ENCODE peak calls at places on chromosomes 16 and 17, in eight cellular contexts. U, H, P, K, R, Y, S and L are unnamed samples.

GRCh38 chr16:49463529-49463928 is 89.9 kb downstream of the C16orf78 start:
- DNase-seq in U (peak), H (no peak), P (peak), K (no peak), R (peak), Y (peak), S (no peak), L (peak)

GRCh38 chr16:17515421-17516210 is 44.9 kb upstream of the XYLT1 start:
- DNase-seq in U (no peak), H (no peak), P (no peak), K (peak), R (no peak), Y (no peak), S (peak), L (no peak)

GRCh38 chr16:81003610-81004460 is 2.9 kb downstream of the CMC2 start:
- DNase-seq in U (no peak), H (no peak), P (no peak), K (no peak), R (no peak), Y (no peak), S (peak), L (no peak)

GRCh38 chr16:30068750-30069574 is 3.4 kb downstream of the ALDOA start:
- DNase-seq in U (no peak), H (peak), P (peak), K (peak), R (peak), Y (peak), S (peak), L (peak)

GRCh38 chr16:57000271-57001025 is 11.1 kb downstream of the NLRC5 start:
- DNase-seq in U (no peak), H (no peak), P (no peak), K (peak), R (no peak), Y (no peak), S (peak), L (no peak)

GRCh38 chr17:76383645-76384221 is 676 bp upstream of the SPHK1 start:
- DNase-seq in U (no peak), H (peak), P (peak), K (peak), R (no peak), Y (peak), S (peak), L (peak)

GRCh38 chr16:21218135-21218534 is 6.8 kb upstream of the ZP2 start:
- DNase-seq in U (no peak), H (no peak), P (no peak), K (no peak), R (no peak), Y (no peak), S (peak), L (no peak)

GRCh38 chr17:8060274-8060673 is 21.4 kb downstream of the ALOX15B start:
- DNase-seq in U (peak), H (peak), P (peak), K (peak), R (peak), Y (peak), S (peak), L (peak)

GRCh38 chr17:49994085-49995054 is 654 bp downstream of the DLX3 start:
- DNase-seq in U (no peak), H (peak), P (no peak), K (no peak), R (peak), Y (no peak), S (no peak), L (no peak)